ENCODE peak calls at places on chromosome 18, in four cellular contexts. H is cardiac muscle cell, P is ovary, D is A549. I is an unnamed sample.

GRCh38 chr18:41537666-41538065 is 417.4 kb upstream of the PIK3C3 start:
- DNase-seq in P (no peak), H (peak; percentile 22), D (no peak), I (no peak)

GRCh38 chr18:38307919-38308318 is 742.3 kb upstream of the CELF4 start:
- DNase-seq in D (no peak), H (no peak), P (no peak), I (no peak)

GRCh38 chr18:57819671-57820460 is 16.8 kb upstream of the ATP8B1 start:
- DNase-seq in H (peak; percentile 45), D (peak; percentile 34), P (no peak), I (no peak)

GRCh38 chr18:58054041-58054733 is 10.2 kb downstream of the NEDD4L start:
- DNase-seq in P (no peak), D (no peak), H (no peak), I (no peak)

GRCh38 chr18:22604390-22604985 is 186.8 kb upstream of the CTAGE1 start:
- DNase-seq in D (no peak), H (no peak), P (no peak), I (no peak)

GRCh38 chr18:49664086-49664890 is 102.4 kb downstream of the LIPG start:
- DNase-seq in P (peak; percentile 45), H (no peak), D (no peak), I (no peak)

GRCh38 chr18:50310080-50310479 is 22.6 kb upstream of the CXXC1 start:
- DNase-seq in H (no peak), P (no peak), D (no peak), I (no peak)

GRCh38 chr18:9249254-9249653 is 85.3 kb upstream of the TWSG1 start:
- DNase-seq in H (no peak), P (no peak), D (no peak), I (no peak)

GRCh38 chr18:9403795-9404564 is 69.4 kb downstream of the TWSG1 start:
- DNase-seq in D (no peak), H (peak; percentile 2), P (no peak), I (no peak)

GRCh38 chr18:69128978-69129377 is 271.7 kb upstream of the DOK6 start:
- DNase-seq in D (no peak), P (no peak), H (no peak), I (no peak)

GRCh38 chr18:67599277-67599676 is 82.8 kb upstream of the DSEL start:
- DNase-seq in P (no peak), H (no peak), D (no peak), I (no peak)

GRCh38 chr18:69951182-69951581 is 3.5 kb upstream of the CD226 start:
- DNase-seq in H (no peak), D (no peak), P (no peak), I (no peak)

GRCh38 chr18:79953921-79954651 is 2.6 kb upstream of the SLC66A2 start:
- DNase-seq in D (no peak), P (peak; percentile 8), H (no peak), I (no peak)

GRCh38 chr18:2853926-2854664 is 7.3 kb downstream of the EMILIN2 start:
- DNase-seq in P (no peak), D (no peak), H (peak; percentile 77), I (no peak)
- H3K4me1 ChIP-seq in P (peaks cover 7% of the 10 kb centered on the region), D (peaks cover 4% of the 10 kb centered on the region), H (peaks cover 74% of the 10 kb centered on the region), I (peaks cover 14% of the 10 kb centered on the region)

GRCh38 chr18:7737483-7737882 is 170.4 kb downstream of the PTPRM start:
- DNase-seq in D (no peak), H (no peak), P (no peak), I (no peak)
- H3K4me1 ChIP-seq in D (peaks cover 31% of the 10 kb centered on the region), H (peaks cover 26% of the 10 kb centered on the region), P (no peaks in the 10 kb centered on the region), I (no peaks in the 10 kb centered on the region)

GRCh38 chr18:21275645-21276044 is 33.6 kb downstream of the GREB1L start:
- DNase-seq in P (no peak), H (no peak), D (no peak), I (no peak)

GRCh38 chr18:21277578-21277977 is 35.5 kb downstream of the GREB1L start:
- DNase-seq in P (no peak), H (no peak), D (no peak), I (no peak)

GRCh38 chr18:21272016-21272582 is 30.1 kb downstream of the GREB1L start:
- DNase-seq in D (no peak), H (no peak), P (no peak), I (no peak)

GRCh38 chr18:21270453-21270852 is 28.4 kb downstream of the GREB1L start:
- DNase-seq in D (no peak), P (no peak), H (no peak), I (no peak)

GRCh38 chr18:21273568-21273967 is 31.5 kb downstream of the GREB1L start:
- DNase-seq in H (no peak), P (no peak), D (no peak), I (no peak)
- H3K4me1 ChIP-seq in H (peaks cover 4% of the 10 kb centered on the region), P (peaks cover 2% of the 10 kb centered on the region), D (no peaks in the 10 kb centered on the region), I (no peaks in the 10 kb centered on the region)

DNA sequence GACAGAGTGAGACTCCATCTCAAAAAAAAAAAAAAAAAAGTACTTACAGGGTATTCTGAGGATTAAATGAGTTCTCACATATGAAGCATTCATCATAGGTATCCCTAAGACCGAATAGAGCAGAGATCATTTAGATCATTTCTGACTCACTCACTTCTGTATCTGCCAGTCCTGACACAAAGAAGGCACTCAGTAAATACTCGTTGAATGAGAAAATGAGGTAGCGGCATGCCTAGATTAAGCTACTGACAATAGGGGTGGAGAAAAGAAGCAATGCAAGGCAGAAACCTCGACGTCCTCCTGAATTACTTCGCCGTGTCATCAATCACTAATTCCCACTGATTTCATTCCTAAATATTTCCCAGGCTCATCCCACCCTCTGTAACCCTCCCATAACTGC is 103.8 kb downstream of the GREB1L start:
- DNase-seq in H (no peak), D (no peak), P (no peak), I (no peak)
- H3K4me1 ChIP-seq in H (no peaks in the 10 kb centered on the region), D (no peaks in the 10 kb centered on the region), P (no peaks in the 10 kb centered on the region), I (no peaks in the 10 kb centered on the region)